ENCODE peak calls at places on chromosomes 3 and 15, in seven cellular contexts. H, I, P, R, L, J and F are unnamed samples.

GRCh38 chr3:19734453-19734852 is 199.6 kb downstream of the EFHB start:
- DNase-seq in J (no peak), H (no peak), I (no peak), P (no peak), R (no peak), L (no peak), F (no peak)

GRCh38 chr15:101308604-101309435 is 13.8 kb upstream of the SNRPA1 start:
- DNase-seq in H (no peak), L (no peak), J (no peak), P (no peak), R (no peak), I (no peak), F (no peak)

GRCh38 chr3:127488740-127489139 is 101.8 kb downstream of the TPRA1 start:
- DNase-seq in H (no peak), J (no peak), I (no peak), L (no peak), R (no peak), P (no peak), F (no peak)

GRCh38 chr15:74373731-74374647 is 6.5 kb upstream of the CYP11A1 start:
- DNase-seq in J (peak; percentile 96), R (peak; percentile 96), H (peak; percentile 72), L (peak; percentile 79), P (peak; percentile 90), I (peak; percentile 88), F (peak; percentile 98)

GRCh38 chr3:32420138-32420981 is 28.7 kb downstream of the CMTM7 start:
- DNase-seq in I (no peak), R (peak; percentile 95), J (peak; percentile 53), H (peak; percentile 62), P (no peak), L (peak; percentile 51), F (peak; percentile 78)

GRCh38 chr3:72303926-72304325 is 519.0 kb upstream of the PROK2 start:
- DNase-seq in R (peak; percentile 92), P (peak; percentile 52), J (no peak), L (no peak), H (no peak), I (no peak), F (peak; percentile 36)

GRCh38 chr3:127791221-127791913 is 30.9 kb downstream of the MGLL start:
- DNase-seq in R (peak; percentile 75), J (no peak), H (peak; percentile 90), I (no peak), P (peak; percentile 88), L (no peak), F (peak; percentile 62)

GRCh38 chr15:49605588-49605987 is 15.0 kb downstream of the FAM227B start:
- DNase-seq in H (no peak), P (no peak), I (no peak), J (no peak), R (no peak), L (no peak), F (no peak)

GRCh38 chr3:45776291-45776576 is 20.1 kb downstream of the SLC6A20 start:
- DNase-seq in R (no peak), J (no peak), H (no peak), P (no peak), L (no peak), I (no peak), F (no peak)

GRCh38 chr15:98728107-98728810 is 79.9 kb downstream of the IGF1R start:
- DNase-seq in I (no peak), H (no peak), R (peak; percentile 48), P (no peak), J (peak; percentile 6), L (no peak), F (no peak)

GRCh38 chr3:173743512-173743911 is 346.0 kb downstream of the NLGN1 start:
- DNase-seq in R (no peak), J (no peak), I (no peak), L (no peak), H (no peak), P (no peak), F (no peak)

GRCh38 chr15:94031072-94031471 is 200.3 kb upstream of the MCTP2 start:
- DNase-seq in P (no peak), I (no peak), H (no peak), R (no peak), L (no peak), J (no peak), F (no peak)
- H3K4ac ChIP-seq in P (no peak overlapping the region), I (no peak overlapping the region), H (no peak overlapping the region), R (no peak overlapping the region), L (no peak overlapping the region), J (no peak overlapping the region), F (no peak overlapping the region)

DNA sequence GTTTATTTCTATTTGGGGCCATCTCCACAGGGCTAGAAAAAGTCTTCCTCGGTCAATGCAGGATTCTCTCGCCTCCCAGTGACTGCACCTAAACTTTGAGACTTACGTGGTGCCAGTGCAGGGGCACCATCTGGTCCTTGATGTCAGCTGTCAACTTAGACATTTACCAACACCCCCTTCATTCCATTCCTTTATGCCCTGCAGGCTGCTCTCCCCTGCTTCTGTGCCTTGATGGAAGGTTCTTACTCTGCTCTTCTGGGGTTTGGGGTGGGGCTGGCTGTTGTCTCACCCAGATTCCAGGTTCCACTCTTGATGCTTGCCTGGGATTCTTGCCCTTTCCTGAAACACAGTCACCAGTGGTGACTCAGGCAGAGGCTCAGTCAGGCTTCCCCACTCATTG is 101.8 kb downstream of the ST8SIA2 start:
- DNase-seq in I (no peak), J (no peak), L (no peak), H (no peak), P (no peak), R (no peak), F (no peak)
- H3K4ac ChIP-seq in I (no peak overlapping the region), J (no peak overlapping the region), L (no peak overlapping the region), H (no peak overlapping the region), P (no peak overlapping the region), R (no peak overlapping the region), F (no peak overlapping the region)

DNA sequence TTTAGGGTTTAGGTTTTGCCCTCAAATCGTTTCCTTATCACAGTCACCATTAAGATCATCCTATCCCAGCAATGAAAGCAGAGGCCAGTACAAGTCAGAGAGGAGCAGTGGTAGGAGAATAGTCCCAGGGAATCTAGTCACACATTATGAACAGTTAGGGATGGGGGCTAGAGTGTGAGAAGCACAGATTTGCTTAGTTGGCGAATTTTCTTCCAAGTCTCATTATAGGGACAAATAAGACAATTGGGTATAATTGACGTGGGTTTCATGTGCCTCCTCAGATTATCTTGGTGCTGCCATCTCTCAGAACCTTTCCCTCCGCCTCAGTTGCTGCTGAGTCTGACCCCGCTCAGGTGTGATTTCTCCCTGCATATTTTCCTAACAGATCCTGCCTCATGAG is 407.1 kb downstream of the SQOR start:
- DNase-seq in L (no peak), P (no peak), R (no peak), I (no peak), H (no peak), J (no peak), F (no peak)
- H3K4ac ChIP-seq in L (no peak overlapping the region), P (no peak overlapping the region), R (no peak overlapping the region), I (no peak overlapping the region), H (no peak overlapping the region), J (no peak overlapping the region), F (no peak overlapping the region)

DNA sequence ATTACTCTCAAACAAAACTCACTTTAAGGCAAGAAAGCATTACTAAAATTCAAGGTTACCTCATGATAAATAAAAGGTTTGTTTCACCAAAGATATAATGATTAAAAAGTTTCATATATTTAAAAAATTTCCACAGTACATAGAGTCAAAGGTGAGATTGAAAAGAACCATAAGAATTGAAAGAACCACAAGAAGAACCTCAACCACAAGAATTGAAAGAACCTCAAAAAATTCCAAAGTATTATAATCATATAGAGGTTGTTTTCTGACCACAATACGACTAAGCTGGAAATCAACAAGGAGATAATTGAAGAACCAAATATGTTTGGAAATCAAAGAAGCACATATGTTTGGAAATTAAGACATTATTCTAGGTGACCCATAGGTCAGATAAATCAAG is 52.7 kb downstream of the SLC25A36 start:
- DNase-seq in J (no peak), I (no peak), P (no peak), R (no peak), L (no peak), H (no peak), F (no peak)
- H3K4ac ChIP-seq in J (no peak overlapping the region), I (no peak overlapping the region), P (no peak overlapping the region), R (no peak overlapping the region), L (no peak overlapping the region), H (no peak overlapping the region), F (no peak overlapping the region)

DNA sequence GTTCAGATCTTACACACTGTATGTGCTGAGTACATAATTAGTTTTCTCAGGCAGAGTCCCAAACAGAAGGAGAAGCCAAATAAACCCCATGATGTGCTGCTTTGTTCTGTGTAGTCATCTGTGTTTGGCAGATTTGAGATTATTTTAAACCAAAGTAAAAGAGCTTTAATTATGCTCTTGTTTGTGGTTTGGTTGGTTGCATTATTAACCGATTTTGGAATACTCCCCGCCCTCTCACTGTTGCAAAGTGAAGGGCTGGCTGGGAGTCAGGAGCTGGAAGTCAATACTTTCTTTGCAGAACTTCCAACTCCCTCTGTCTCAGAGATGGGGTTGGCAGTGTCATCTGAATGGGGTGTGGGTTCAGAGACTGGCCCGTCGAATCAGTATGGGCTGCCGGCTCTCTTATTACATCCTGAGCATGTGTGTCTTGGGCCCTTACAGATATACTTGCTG is 34.4 kb downstream of the SLCO3A1 start:
- DNase-seq in H (no peak), L (no peak), I (no peak), P (no peak), R (no peak), J (no peak), F (no peak)
- H3K4ac ChIP-seq in H (no peak overlapping the region), L (no peak overlapping the region), I (no peak overlapping the region), P (no peak overlapping the region), R (no peak overlapping the region), J (no peak overlapping the region), F (no peak overlapping the region)

GRCh38 chr15:66231421-66232266 is 21.9 kb downstream of the MEGF11 start:
- DNase-seq in P (no peak), I (peak; percentile 37), J (no peak), L (no peak), H (no peak), R (no peak), F (no peak)
- H3K4ac ChIP-seq in P (no peak overlapping the region), I (no peak overlapping the region), J (no peak overlapping the region), L (no peak overlapping the region), H (no peak overlapping the region), R (no peak overlapping the region), F (no peak overlapping the region)

DNA sequence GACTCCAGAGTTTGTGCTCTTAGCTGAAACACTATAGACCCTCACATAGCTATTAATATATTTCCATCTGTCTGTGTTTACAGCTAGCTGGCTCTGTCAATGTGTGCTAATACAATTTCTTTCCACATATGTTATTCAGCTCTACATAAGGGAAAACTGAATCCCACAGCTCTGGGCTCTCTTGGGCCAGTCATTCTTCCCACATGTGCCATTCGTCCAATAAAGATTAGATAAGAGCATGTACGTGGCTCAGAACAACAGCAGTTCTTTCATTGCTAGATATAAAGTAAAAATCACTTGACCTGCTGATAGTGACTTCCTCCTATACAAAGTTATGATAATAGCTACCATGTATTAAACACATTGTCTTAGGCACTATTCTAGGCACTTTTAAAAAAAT is 2.8 kb upstream of the ILDR1 start:
- DNase-seq in R (no peak), J (no peak), L (no peak), H (no peak), I (no peak), P (no peak), F (no peak)
- H3K4ac ChIP-seq in R (no peak overlapping the region), J (no peak overlapping the region), L (no peak overlapping the region), H (no peak overlapping the region), I (no peak overlapping the region), P (no peak overlapping the region), F (no peak overlapping the region)

GRCh38 chr3:116102037-116102436 is 343.2 kb downstream of the LSAMP start:
- DNase-seq in I (no peak), J (no peak), P (no peak), R (no peak), H (no peak), L (no peak), F (no peak)

GRCh38 chr3:116103868-116104530 is 341.3 kb downstream of the LSAMP start:
- DNase-seq in R (peak; percentile 69), I (no peak), J (no peak), P (no peak), L (no peak), H (no peak), F (no peak)
- H3K4ac ChIP-seq in R (no peak overlapping the region), I (no peak overlapping the region), J (no peak overlapping the region), P (no peak overlapping the region), L (no peak overlapping the region), H (no peak overlapping the region), F (no peak overlapping the region)